ENCODE peak calls at places on chromosomes 2 and 18, in nine cellular contexts. One of them, this sample, is unnamed.
A peak's percentile ranks its signal among the peaks of the same experiment; 100 is the strongest.

GRCh38 chr2:215904101-215904500 is 109.2 kb downstream of the MREG start:
- DNase-seq in stomach: no peak
- DNase-seq in tibial nerve: no peak
- DNase-seq in HepG2: no peak
- DNase-seq in ovary: no peak
- DNase-seq in transverse colon: no peak
- DNase-seq in K562: no peak
- DNase-seq in suprapubic skin: no peak
- DNase-seq in A549: peak; percentile 54
- DNase-seq in this sample: no peak

GRCh38 chr18:74897971-74898657 is 300.4 kb downstream of the ZNF407 start:
- DNase-seq in suprapubic skin: no peak
- DNase-seq in ovary: no peak
- DNase-seq in stomach: no peak
- DNase-seq in K562: no peak
- DNase-seq in A549: no peak
- DNase-seq in transverse colon: no peak
- DNase-seq in HepG2: no peak
- DNase-seq in tibial nerve: no peak
- DNase-seq in this sample: no peak

GRCh38 chr18:61850756-61851155 is 42.1 kb downstream of the RNF152 start:
- DNase-seq in K562: no peak
- DNase-seq in ovary: no peak
- DNase-seq in HepG2: no peak
- DNase-seq in A549: no peak
- DNase-seq in stomach: no peak
- DNase-seq in transverse colon: no peak
- DNase-seq in suprapubic skin: no peak
- DNase-seq in tibial nerve: no peak
- DNase-seq in this sample: no peak

GRCh38 chr2:147689510-147689909 is 155.3 kb upstream of the ACVR2A start:
- DNase-seq in suprapubic skin: no peak
- DNase-seq in tibial nerve: no peak
- DNase-seq in stomach: no peak
- DNase-seq in ovary: no peak
- DNase-seq in K562: no peak
- DNase-seq in A549: no peak
- DNase-seq in transverse colon: no peak
- DNase-seq in HepG2: no peak
- DNase-seq in this sample: no peak

GRCh38 chr18:74116628-74117554 is 30.7 kb downstream of the FBXO15 start:
- DNase-seq in ovary: no peak
- DNase-seq in HepG2: peak; percentile 20
- DNase-seq in suprapubic skin: no peak
- DNase-seq in stomach: no peak
- DNase-seq in transverse colon: peak; percentile 12
- DNase-seq in A549: peak; percentile 21
- DNase-seq in K562: no peak
- DNase-seq in tibial nerve: no peak
- DNase-seq in this sample: no peak

GRCh38 chr18:58887613-58887963 is 22.9 kb downstream of the ZNF532 start:
- DNase-seq in HepG2: no peak
- DNase-seq in transverse colon: peak; percentile 67
- DNase-seq in stomach: peak; percentile 38
- DNase-seq in tibial nerve: peak; percentile 51
- DNase-seq in K562: no peak
- DNase-seq in ovary: peak; percentile 39
- DNase-seq in suprapubic skin: peak; percentile 76
- DNase-seq in A549: no peak
- DNase-seq in this sample: peak; percentile 80

GRCh38 chr2:203656522-203657287 is 49.7 kb upstream of the CD28 start:
- DNase-seq in HepG2: peak; percentile 98
- DNase-seq in transverse colon: peak; percentile 82
- DNase-seq in suprapubic skin: peak; percentile 89
- DNase-seq in ovary: peak; percentile 43
- DNase-seq in tibial nerve: peak; percentile 26
- DNase-seq in stomach: peak; percentile 70
- DNase-seq in K562: no peak
- DNase-seq in A549: peak; percentile 76
- DNase-seq in this sample: peak; percentile 77

GRCh38 chr2:12105180-12105579 is 358.7 kb downstream of the LPIN1 start:
- DNase-seq in tibial nerve: no peak
- DNase-seq in stomach: no peak
- DNase-seq in HepG2: no peak
- DNase-seq in suprapubic skin: no peak
- DNase-seq in transverse colon: no peak
- DNase-seq in A549: no peak
- DNase-seq in ovary: no peak
- DNase-seq in K562: no peak
- DNase-seq in this sample: no peak

GRCh38 chr2:158795110-158795924 is at the start of gene DAPL1:
- DNase-seq in K562: no peak
- DNase-seq in A549: no peak
- DNase-seq in tibial nerve: no peak
- DNase-seq in ovary: no peak
- DNase-seq in transverse colon: peak; percentile 11
- DNase-seq in stomach: peak; percentile 46
- DNase-seq in suprapubic skin: no peak
- DNase-seq in HepG2: no peak
- DNase-seq in this sample: no peak

GRCh38 chr2:46308081-46308480 is 10.9 kb downstream of the EPAS1 start:
- DNase-seq in HepG2: no peak
- DNase-seq in A549: no peak
- DNase-seq in K562: no peak
- DNase-seq in stomach: no peak
- DNase-seq in tibial nerve: no peak
- DNase-seq in ovary: no peak
- DNase-seq in transverse colon: no peak
- DNase-seq in suprapubic skin: no peak
- DNase-seq in this sample: no peak

GRCh38 chr2:42172020-42172419 is 2.9 kb downstream of the EML4 start:
- DNase-seq in K562: no peak
- DNase-seq in A549: no peak
- DNase-seq in HepG2: no peak
- DNase-seq in stomach: no peak
- DNase-seq in transverse colon: no peak
- DNase-seq in tibial nerve: no peak
- DNase-seq in ovary: no peak
- DNase-seq in suprapubic skin: no peak
- DNase-seq in this sample: no peak
- H3K4me3 ChIP-seq in K562: no peak overlapping the region
- H3K4me3 ChIP-seq in A549: no peak overlapping the region
- H3K4me3 ChIP-seq in HepG2: peak overlapping the region; percentile 95
- H3K4me3 ChIP-seq in stomach: peak overlapping the region; percentile 74
- H3K4me3 ChIP-seq in transverse colon: peak overlapping the region; percentile 97
- H3K4me3 ChIP-seq in tibial nerve: no peak overlapping the region
- H3K4me3 ChIP-seq in ovary: no peak overlapping the region
- H3K4me3 ChIP-seq in suprapubic skin: peak overlapping the region; percentile 80
- H3K4me3 ChIP-seq in this sample: peak overlapping the region; percentile 11

GRCh38 chr2:173860566-173860965 is 104.6 kb downstream of the SP3 start:
- DNase-seq in ovary: no peak
- DNase-seq in HepG2: no peak
- DNase-seq in K562: no peak
- DNase-seq in suprapubic skin: no peak
- DNase-seq in A549: no peak
- DNase-seq in transverse colon: no peak
- DNase-seq in stomach: no peak
- DNase-seq in tibial nerve: no peak
- DNase-seq in this sample: no peak

GRCh38 chr2:173865976-173866857 is 99.0 kb downstream of the SP3 start:
- DNase-seq in HepG2: no peak
- DNase-seq in tibial nerve: no peak
- DNase-seq in ovary: no peak
- DNase-seq in transverse colon: no peak
- DNase-seq in K562: no peak
- DNase-seq in suprapubic skin: no peak
- DNase-seq in stomach: no peak
- DNase-seq in A549: no peak
- DNase-seq in this sample: no peak

GRCh38 chr2:173860082-173860481 is 105.1 kb downstream of the SP3 start:
- DNase-seq in suprapubic skin: no peak
- DNase-seq in ovary: no peak
- DNase-seq in K562: no peak
- DNase-seq in stomach: no peak
- DNase-seq in transverse colon: no peak
- DNase-seq in tibial nerve: no peak
- DNase-seq in HepG2: no peak
- DNase-seq in A549: no peak
- DNase-seq in this sample: no peak

GRCh38 chr2:173866858-173867620 is 98.1 kb downstream of the SP3 start:
- DNase-seq in stomach: no peak
- DNase-seq in HepG2: no peak
- DNase-seq in K562: no peak
- DNase-seq in suprapubic skin: peak; percentile 64
- DNase-seq in A549: no peak
- DNase-seq in transverse colon: no peak
- DNase-seq in tibial nerve: no peak
- DNase-seq in ovary: peak; percentile 21
- DNase-seq in this sample: no peak

GRCh38 chr2:173862612-173863217 is 102.5 kb downstream of the SP3 start:
- DNase-seq in tibial nerve: no peak
- DNase-seq in stomach: no peak
- DNase-seq in suprapubic skin: no peak
- DNase-seq in HepG2: no peak
- DNase-seq in ovary: no peak
- DNase-seq in K562: no peak
- DNase-seq in A549: no peak
- DNase-seq in transverse colon: no peak
- DNase-seq in this sample: no peak
- TF ChIP-seq POLR2A in tibial nerve: no peak
- TF ChIP-seq POLR2A in stomach: no peak
- TF ChIP-seq POLR2A in suprapubic skin: no peak
- TF ChIP-seq POLR2A in HepG2: no peak
- TF ChIP-seq POLR2A in ovary: no peak
- TF ChIP-seq POLR2A in K562: no peak
- TF ChIP-seq POLR2A in A549: no peak
- TF ChIP-seq POLR2A in transverse colon: no peak
- TF ChIP-seq POLR2A in this sample: no peak

GRCh38 chr2:100397976-100398375 is 19.5 kb downstream of the CHST10 start:
- DNase-seq in suprapubic skin: no peak
- DNase-seq in ovary: no peak
- DNase-seq in transverse colon: no peak
- DNase-seq in HepG2: no peak
- DNase-seq in K562: no peak
- DNase-seq in stomach: no peak
- DNase-seq in tibial nerve: no peak
- DNase-seq in A549: no peak
- DNase-seq in this sample: no peak
- TF ChIP-seq EP300 in suprapubic skin: no peak
- TF ChIP-seq EP300 in ovary: no peak
- TF ChIP-seq EP300 in transverse colon: no peak
- TF ChIP-seq EP300 in HepG2: no peak
- TF ChIP-seq EP300 in K562: no peak
- TF ChIP-seq EP300 in stomach: no peak
- TF ChIP-seq EP300 in tibial nerve: no peak
- TF ChIP-seq EP300 in A549: no peak
- TF ChIP-seq EP300 in this sample: no peak

GRCh38 chr18:76977108-76977621 is 154.8 kb downstream of the ZNF236 start:
- DNase-seq in stomach: peak; percentile 74
- DNase-seq in K562: no peak
- DNase-seq in HepG2: no peak
- DNase-seq in suprapubic skin: no peak
- DNase-seq in ovary: no peak
- DNase-seq in transverse colon: peak; percentile 72
- DNase-seq in tibial nerve: no peak
- DNase-seq in A549: no peak
- DNase-seq in this sample: no peak
- H3K4me3 ChIP-seq in stomach: peak overlapping the region; percentile 28
- H3K4me3 ChIP-seq in K562: no peak overlapping the region
- H3K4me3 ChIP-seq in HepG2: no peak overlapping the region
- H3K4me3 ChIP-seq in suprapubic skin: no peak overlapping the region
- H3K4me3 ChIP-seq in ovary: no peak overlapping the region
- H3K4me3 ChIP-seq in transverse colon: no peak overlapping the region
- H3K4me3 ChIP-seq in tibial nerve: no peak overlapping the region
- H3K4me3 ChIP-seq in A549: no peak overlapping the region
- H3K4me3 ChIP-seq in this sample: no peak overlapping the region

GRCh38 chr2:36963734-36964133 is 2.6 kb downstream of the STRN start:
- DNase-seq in ovary: no peak
- DNase-seq in transverse colon: no peak
- DNase-seq in K562: no peak
- DNase-seq in A549: no peak
- DNase-seq in suprapubic skin: no peak
- DNase-seq in HepG2: no peak
- DNase-seq in tibial nerve: no peak
- DNase-seq in stomach: no peak
- DNase-seq in this sample: no peak

GRCh38 chr2:36965196-36965595 is 1.1 kb downstream of the STRN start:
- DNase-seq in transverse colon: no peak
- DNase-seq in tibial nerve: no peak
- DNase-seq in K562: no peak
- DNase-seq in HepG2: no peak
- DNase-seq in ovary: no peak
- DNase-seq in suprapubic skin: no peak
- DNase-seq in stomach: no peak
- DNase-seq in A549: no peak
- DNase-seq in this sample: no peak

GRCh38 chr2:36963106-36963505 is 3.2 kb downstream of the STRN start:
- DNase-seq in tibial nerve: no peak
- DNase-seq in suprapubic skin: no peak
- DNase-seq in ovary: no peak
- DNase-seq in A549: no peak
- DNase-seq in transverse colon: no peak
- DNase-seq in K562: no peak
- DNase-seq in HepG2: no peak
- DNase-seq in stomach: no peak
- DNase-seq in this sample: no peak

GRCh38 chr2:36965751-36966369 is 476 bp downstream of the STRN start:
- DNase-seq in stomach: peak; percentile 49
- DNase-seq in tibial nerve: no peak
- DNase-seq in ovary: no peak
- DNase-seq in suprapubic skin: no peak
- DNase-seq in A549: peak; percentile 53
- DNase-seq in transverse colon: peak; percentile 48
- DNase-seq in K562: peak; percentile 86
- DNase-seq in HepG2: no peak
- DNase-seq in this sample: no peak

DNA sequence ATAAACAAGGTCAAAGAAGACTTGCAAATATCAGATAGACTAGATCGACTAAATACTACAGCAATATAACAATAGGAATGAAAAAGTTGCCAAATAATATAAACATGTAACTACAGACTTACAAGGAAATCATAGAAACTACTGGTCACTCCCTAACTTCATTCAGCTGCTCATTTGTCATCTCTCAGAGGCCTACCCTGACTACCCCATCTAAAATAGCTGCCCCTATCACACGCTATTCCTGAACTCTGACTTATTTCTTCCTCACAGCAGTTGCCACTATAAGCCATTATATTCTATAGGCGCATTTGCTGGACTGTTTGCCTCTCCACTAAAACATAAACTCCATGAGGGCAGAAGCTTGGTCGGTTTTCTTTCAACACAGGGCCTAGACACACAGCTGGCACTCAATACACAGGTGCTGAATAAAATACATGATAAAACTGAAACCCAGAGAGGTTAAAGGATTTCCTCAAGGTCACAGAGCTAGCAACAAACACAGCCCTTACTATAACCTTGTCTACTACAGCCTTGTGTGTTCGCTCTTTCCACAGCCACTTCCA is 1.8 kb downstream of the STRN start:
- DNase-seq in A549: no peak
- DNase-seq in tibial nerve: no peak
- DNase-seq in HepG2: no peak
- DNase-seq in suprapubic skin: no peak
- DNase-seq in stomach: no peak
- DNase-seq in ovary: no peak
- DNase-seq in transverse colon: no peak
- DNase-seq in K562: no peak
- DNase-seq in this sample: no peak
- TF ChIP-seq POLR2A in A549: no peak
- TF ChIP-seq POLR2A in tibial nerve: no peak
- TF ChIP-seq POLR2A in HepG2: no peak
- TF ChIP-seq POLR2A in suprapubic skin: no peak
- TF ChIP-seq POLR2A in stomach: no peak
- TF ChIP-seq POLR2A in ovary: no peak
- TF ChIP-seq POLR2A in transverse colon: no peak
- TF ChIP-seq POLR2A in K562: no peak
- TF ChIP-seq POLR2A in this sample: no peak